ENCODE peak calls at places on chromosomes 1 and 21, in seven cellular contexts. One of them, this sample, is unnamed.

GRCh38 chr1:224959656-224960055 is 30.2 kb downstream of the DNAH14 start:
- DNase-seq in neural crest cell: no peak
- DNase-seq in fibroblast of mammary gland: no peak
- DNase-seq in CD8-positive, alpha-beta T cell: no peak
- DNase-seq in AG04450: no peak
- DNase-seq in GM10248: no peak
- DNase-seq in lung: no peak
- DNase-seq in this sample: no peak

GRCh38 chr21:36749935-36750578 is 51.1 kb downstream of the SIM2 start:
- DNase-seq in neural crest cell: peak
- DNase-seq in fibroblast of mammary gland: peak
- DNase-seq in CD8-positive, alpha-beta T cell: no peak
- DNase-seq in AG04450: no peak
- DNase-seq in GM10248: no peak
- DNase-seq in lung: no peak
- DNase-seq in this sample: no peak

GRCh38 chr1:17502326-17502778 is 37.1 kb upstream of the ARHGEF10L start:
- DNase-seq in neural crest cell: peak
- DNase-seq in fibroblast of mammary gland: peak
- DNase-seq in CD8-positive, alpha-beta T cell: no peak
- DNase-seq in AG04450: peak
- DNase-seq in GM10248: peak
- DNase-seq in lung: peak
- DNase-seq in this sample: peak

GRCh38 chr1:58882322-58882951 is 98.6 kb upstream of the JUN start:
- DNase-seq in neural crest cell: no peak
- DNase-seq in fibroblast of mammary gland: no peak
- DNase-seq in CD8-positive, alpha-beta T cell: no peak
- DNase-seq in AG04450: no peak
- DNase-seq in GM10248: no peak
- DNase-seq in lung: no peak
- DNase-seq in this sample: no peak

GRCh38 chr21:27134513-27134912 is 167.6 kb upstream of the ADAMTS5 start:
- DNase-seq in neural crest cell: no peak
- DNase-seq in fibroblast of mammary gland: peak
- DNase-seq in CD8-positive, alpha-beta T cell: no peak
- DNase-seq in AG04450: no peak
- DNase-seq in GM10248: no peak
- DNase-seq in lung: no peak
- DNase-seq in this sample: no peak

GRCh38 chr1:3068400-3069361 is at the start of gene PRDM16:
- DNase-seq in neural crest cell: no peak
- DNase-seq in fibroblast of mammary gland: peak
- DNase-seq in CD8-positive, alpha-beta T cell: no peak
- DNase-seq in AG04450: no peak
- DNase-seq in GM10248: no peak
- DNase-seq in lung: no peak
- DNase-seq in this sample: peak

GRCh38 chr21:33642896-33643657 is 776 bp downstream of the ITSN1 start:
- DNase-seq in neural crest cell: peak
- DNase-seq in fibroblast of mammary gland: peak
- DNase-seq in CD8-positive, alpha-beta T cell: no peak
- DNase-seq in AG04450: no peak
- DNase-seq in GM10248: peak
- DNase-seq in lung: peak
- DNase-seq in this sample: peak

GRCh38 chr1:240486596-240486995 is 125.4 kb downstream of the GREM2 start:
- DNase-seq in neural crest cell: no peak
- DNase-seq in fibroblast of mammary gland: no peak
- DNase-seq in CD8-positive, alpha-beta T cell: no peak
- DNase-seq in AG04450: no peak
- DNase-seq in GM10248: no peak
- DNase-seq in lung: no peak
- DNase-seq in this sample: no peak

GRCh38 chr1:13604191-13604590 is 20.6 kb downstream of the PDPN start:
- DNase-seq in neural crest cell: no peak
- DNase-seq in fibroblast of mammary gland: no peak
- DNase-seq in CD8-positive, alpha-beta T cell: no peak
- DNase-seq in AG04450: no peak
- DNase-seq in GM10248: no peak
- DNase-seq in lung: no peak
- DNase-seq in this sample: no peak

GRCh38 chr1:187053876-187054275 is 225.1 kb downstream of the PLA2G4A start:
- DNase-seq in neural crest cell: no peak
- DNase-seq in fibroblast of mammary gland: no peak
- DNase-seq in CD8-positive, alpha-beta T cell: no peak
- DNase-seq in AG04450: no peak
- DNase-seq in GM10248: no peak
- DNase-seq in lung: no peak
- DNase-seq in this sample: no peak

GRCh38 chr1:47650205-47650604 is 212.4 kb downstream of the FOXD2 start:
- DNase-seq in neural crest cell: no peak
- DNase-seq in fibroblast of mammary gland: peak
- DNase-seq in CD8-positive, alpha-beta T cell: no peak
- DNase-seq in AG04450: peak
- DNase-seq in GM10248: no peak
- DNase-seq in lung: peak
- DNase-seq in this sample: no peak

GRCh38 chr1:227219715-227220292 is 98.5 kb downstream of the CDC42BPA start:
- DNase-seq in neural crest cell: no peak
- DNase-seq in fibroblast of mammary gland: no peak
- DNase-seq in CD8-positive, alpha-beta T cell: no peak
- DNase-seq in AG04450: no peak
- DNase-seq in GM10248: no peak
- DNase-seq in lung: no peak
- DNase-seq in this sample: no peak

GRCh38 chr1:227218870-227219578 is 99.3 kb downstream of the CDC42BPA start:
- DNase-seq in neural crest cell: no peak
- DNase-seq in fibroblast of mammary gland: no peak
- DNase-seq in CD8-positive, alpha-beta T cell: no peak
- DNase-seq in AG04450: no peak
- DNase-seq in GM10248: no peak
- DNase-seq in lung: no peak
- DNase-seq in this sample: no peak

GRCh38 chr1:227225715-227226346 is 92.5 kb downstream of the CDC42BPA start:
- DNase-seq in neural crest cell: no peak
- DNase-seq in fibroblast of mammary gland: peak
- DNase-seq in CD8-positive, alpha-beta T cell: no peak
- DNase-seq in AG04450: peak
- DNase-seq in GM10248: no peak
- DNase-seq in lung: no peak
- DNase-seq in this sample: no peak

GRCh38 chr1:227227761-227228160 is 90.5 kb downstream of the CDC42BPA start:
- DNase-seq in neural crest cell: no peak
- DNase-seq in fibroblast of mammary gland: peak
- DNase-seq in CD8-positive, alpha-beta T cell: no peak
- DNase-seq in AG04450: no peak
- DNase-seq in GM10248: no peak
- DNase-seq in lung: no peak
- DNase-seq in this sample: no peak

GRCh38 chr1:227223407-227223806 is 94.9 kb downstream of the CDC42BPA start:
- DNase-seq in neural crest cell: no peak
- DNase-seq in fibroblast of mammary gland: no peak
- DNase-seq in CD8-positive, alpha-beta T cell: no peak
- DNase-seq in AG04450: no peak
- DNase-seq in GM10248: no peak
- DNase-seq in lung: no peak
- DNase-seq in this sample: no peak
- TF ChIP-seq CTCF in neural crest cell: no peak
- TF ChIP-seq CTCF in fibroblast of mammary gland: no peak
- TF ChIP-seq CTCF in CD8-positive, alpha-beta T cell: no peak
- TF ChIP-seq CTCF in AG04450: no peak
- TF ChIP-seq CTCF in GM10248: no peak
- TF ChIP-seq CTCF in lung: no peak
- TF ChIP-seq CTCF in this sample: no peak

DNA sequence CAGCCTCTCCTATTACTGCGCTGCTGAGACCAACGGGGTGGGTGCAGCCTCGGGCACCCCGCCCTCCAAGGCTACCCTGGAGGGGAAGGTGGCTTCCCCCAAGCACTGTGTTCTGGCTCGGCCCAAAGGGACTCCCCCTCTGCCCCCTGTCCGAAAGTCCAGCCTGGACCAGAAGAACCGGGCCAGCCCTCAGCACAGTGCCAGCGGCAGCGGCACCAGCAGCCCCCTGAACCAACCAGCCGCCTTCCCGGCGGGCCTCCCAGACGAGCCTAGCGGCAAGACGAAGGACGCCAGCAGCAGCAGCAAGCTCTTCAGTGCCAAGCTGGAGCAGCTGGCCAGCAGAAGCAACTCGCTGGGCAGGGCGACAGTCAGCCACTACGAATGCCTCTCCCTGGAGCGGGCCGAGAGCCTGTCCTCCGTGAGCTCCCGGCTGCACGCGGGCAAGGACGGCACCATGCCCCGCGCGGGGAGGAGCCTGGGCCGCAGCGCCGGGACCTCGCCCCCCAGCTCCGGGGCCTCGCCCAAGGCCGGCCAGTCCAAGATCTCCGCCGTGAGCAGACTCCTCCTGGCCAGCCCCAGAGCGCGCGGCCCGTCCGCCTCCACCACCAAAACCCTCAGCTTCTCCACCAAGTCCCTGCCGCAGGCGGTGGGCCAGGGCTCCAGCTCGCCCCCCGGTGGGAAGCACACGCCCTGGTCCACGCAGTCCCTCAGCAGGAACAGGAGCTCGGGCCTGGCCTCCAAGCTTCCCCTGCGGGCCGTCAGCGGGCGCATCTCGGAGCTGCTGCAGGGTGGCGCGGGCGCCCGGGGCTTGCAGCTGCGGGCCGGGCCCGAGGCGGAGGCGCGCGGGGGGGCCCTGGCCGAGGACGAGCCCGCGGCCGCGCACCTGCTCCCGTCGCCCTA is 533.1 kb downstream of the KIF26B start:
- DNase-seq in neural crest cell: peak
- DNase-seq in fibroblast of mammary gland: no peak
- DNase-seq in CD8-positive, alpha-beta T cell: no peak
- DNase-seq in AG04450: no peak
- DNase-seq in GM10248: no peak
- DNase-seq in lung: no peak
- DNase-seq in this sample: peak
- TF ChIP-seq CTCF in neural crest cell: no peak
- TF ChIP-seq CTCF in fibroblast of mammary gland: no peak
- TF ChIP-seq CTCF in CD8-positive, alpha-beta T cell: no peak
- TF ChIP-seq CTCF in AG04450: peak
- TF ChIP-seq CTCF in GM10248: no peak
- TF ChIP-seq CTCF in lung: no peak
- TF ChIP-seq CTCF in this sample: no peak

GRCh38 chr1:28087614-28088167 is 719 bp downstream of the EYA3 start:
- DNase-seq in neural crest cell: no peak
- DNase-seq in fibroblast of mammary gland: peak
- DNase-seq in CD8-positive, alpha-beta T cell: no peak
- DNase-seq in AG04450: no peak
- DNase-seq in GM10248: no peak
- DNase-seq in lung: no peak
- DNase-seq in this sample: peak
- TF ChIP-seq CTCF in neural crest cell: no peak
- TF ChIP-seq CTCF in fibroblast of mammary gland: no peak
- TF ChIP-seq CTCF in CD8-positive, alpha-beta T cell: no peak
- TF ChIP-seq CTCF in AG04450: no peak
- TF ChIP-seq CTCF in GM10248: peak
- TF ChIP-seq CTCF in lung: no peak
- TF ChIP-seq CTCF in this sample: no peak

DNA sequence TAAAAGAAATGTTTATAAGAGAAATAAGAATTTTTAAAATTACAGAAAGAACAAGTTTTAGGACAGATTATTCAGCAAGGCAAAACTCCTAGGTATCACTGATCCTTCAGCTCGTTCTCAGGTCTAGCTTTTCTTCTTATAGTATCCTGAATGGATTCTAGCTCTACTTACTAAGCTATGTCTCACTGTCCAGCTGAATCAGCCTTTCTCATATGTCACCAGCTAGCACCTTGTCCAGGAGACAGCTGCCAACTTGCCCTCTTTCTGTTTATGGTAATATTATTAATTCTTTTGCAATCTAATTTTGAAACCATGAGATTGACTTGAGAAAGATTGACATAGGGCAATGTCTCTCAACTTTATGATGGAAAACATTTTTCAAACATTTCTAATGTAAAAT is 159.9 kb downstream of the LYPLAL1 start:
- DNase-seq in neural crest cell: no peak
- DNase-seq in fibroblast of mammary gland: no peak
- DNase-seq in CD8-positive, alpha-beta T cell: no peak
- DNase-seq in AG04450: no peak
- DNase-seq in GM10248: no peak
- DNase-seq in lung: no peak
- DNase-seq in this sample: no peak
- TF ChIP-seq CTCF in neural crest cell: no peak
- TF ChIP-seq CTCF in fibroblast of mammary gland: no peak
- TF ChIP-seq CTCF in CD8-positive, alpha-beta T cell: no peak
- TF ChIP-seq CTCF in AG04450: no peak
- TF ChIP-seq CTCF in GM10248: no peak
- TF ChIP-seq CTCF in lung: no peak
- TF ChIP-seq CTCF in this sample: no peak